ENCODE peak calls at places on chromosomes 5 and 9, in four cellular contexts. One of them, this sample, is unnamed.

GRCh38 chr9:76453785-76454184 is 5.2 kb upstream of the GCNT1 start:
- DNase-seq in CD8-positive, alpha-beta memory T cell: no peak
- DNase-seq in HFF-Myc: no peak
- DNase-seq in lower leg skin: no peak
- DNase-seq in this sample: peak

GRCh38 chr5:39423331-39423751 is 1.4 kb downstream of the DAB2 start:
- DNase-seq in lower leg skin: peak
- DNase-seq in CD8-positive, alpha-beta memory T cell: no peak
- DNase-seq in HFF-Myc: no peak
- DNase-seq in this sample: no peak

GRCh38 chr9:105554042-105554441 is 3.9 kb upstream of the FKTN start:
- DNase-seq in HFF-Myc: no peak
- DNase-seq in CD8-positive, alpha-beta memory T cell: no peak
- DNase-seq in lower leg skin: no peak
- DNase-seq in this sample: no peak

GRCh38 chr9:94703488-94704140 is 22.9 kb upstream of the AOPEP start:
- DNase-seq in HFF-Myc: no peak
- DNase-seq in CD8-positive, alpha-beta memory T cell: no peak
- DNase-seq in lower leg skin: no peak
- DNase-seq in this sample: no peak

GRCh38 chr5:10702040-10702629 is 58.9 kb downstream of the DAP start:
- DNase-seq in CD8-positive, alpha-beta memory T cell: no peak
- DNase-seq in lower leg skin: no peak
- DNase-seq in HFF-Myc: no peak
- DNase-seq in this sample: peak

GRCh38 chr5:173612948-173613347 is 3.5 kb downstream of the BOD1 start:
- DNase-seq in CD8-positive, alpha-beta memory T cell: no peak
- DNase-seq in HFF-Myc: no peak
- DNase-seq in lower leg skin: no peak
- DNase-seq in this sample: no peak

GRCh38 chr5:112779531-112779930 is 41.8 kb downstream of the APC start:
- DNase-seq in CD8-positive, alpha-beta memory T cell: no peak
- DNase-seq in lower leg skin: no peak
- DNase-seq in HFF-Myc: no peak
- DNase-seq in this sample: peak

GRCh38 chr9:117926031-117926655 is 221.9 kb downstream of the TLR4 start:
- DNase-seq in HFF-Myc: no peak
- DNase-seq in lower leg skin: no peak
- DNase-seq in CD8-positive, alpha-beta memory T cell: no peak
- DNase-seq in this sample: no peak

GRCh38 chr5:180639743-180640300 is 9.6 kb downstream of the FLT4 start:
- DNase-seq in HFF-Myc: no peak
- DNase-seq in lower leg skin: no peak
- DNase-seq in CD8-positive, alpha-beta memory T cell: no peak
- DNase-seq in this sample: no peak

GRCh38 chr5:137312060-137312459 is 187.1 kb downstream of the SPOCK1 start:
- DNase-seq in HFF-Myc: no peak
- DNase-seq in CD8-positive, alpha-beta memory T cell: no peak
- DNase-seq in lower leg skin: no peak
- DNase-seq in this sample: no peak

GRCh38 chr5:138337685-138338410 is at the start of gene FAM53C:
- DNase-seq in lower leg skin: peak
- DNase-seq in HFF-Myc: peak
- DNase-seq in CD8-positive, alpha-beta memory T cell: peak
- DNase-seq in this sample: peak

GRCh38 chr5:32827981-32828380 is 116.9 kb downstream of the NPR3 start:
- DNase-seq in HFF-Myc: no peak
- DNase-seq in lower leg skin: no peak
- DNase-seq in CD8-positive, alpha-beta memory T cell: no peak
- DNase-seq in this sample: no peak

GRCh38 chr5:133967715-133968056 is 739 bp downstream of the C5orf15 start:
- DNase-seq in CD8-positive, alpha-beta memory T cell: peak
- DNase-seq in lower leg skin: no peak
- DNase-seq in HFF-Myc: no peak
- DNase-seq in this sample: no peak

GRCh38 chr5:10599828-10600227 is 36.0 kb downstream of the ANKRD33B start:
- DNase-seq in CD8-positive, alpha-beta memory T cell: no peak
- DNase-seq in HFF-Myc: no peak
- DNase-seq in lower leg skin: no peak
- DNase-seq in this sample: peak

GRCh38 chr5:148558892-148559291 is 95.4 kb downstream of the HTR4 start:
- DNase-seq in HFF-Myc: no peak
- DNase-seq in lower leg skin: no peak
- DNase-seq in CD8-positive, alpha-beta memory T cell: no peak
- DNase-seq in this sample: no peak

GRCh38 chr5:56561-57290 is 35.2 kb upstream of the PLEKHG4B start:
- DNase-seq in CD8-positive, alpha-beta memory T cell: no peak
- DNase-seq in lower leg skin: no peak
- DNase-seq in HFF-Myc: peak
- DNase-seq in this sample: no peak

GRCh38 chr5:124986667-124987066 is 240.2 kb upstream of the ZNF608 start:
- DNase-seq in CD8-positive, alpha-beta memory T cell: no peak
- DNase-seq in lower leg skin: no peak
- DNase-seq in HFF-Myc: no peak
- DNase-seq in this sample: no peak

GRCh38 chr5:94689871-94690270 is 71.4 kb downstream of the SLF1 start:
- DNase-seq in HFF-Myc: no peak
- DNase-seq in lower leg skin: no peak
- DNase-seq in CD8-positive, alpha-beta memory T cell: no peak
- DNase-seq in this sample: no peak

GRCh38 chr5:180138976-180139730 is 67.6 kb upstream of the RNF130 start:
- DNase-seq in CD8-positive, alpha-beta memory T cell: no peak
- DNase-seq in HFF-Myc: no peak
- DNase-seq in lower leg skin: peak
- DNase-seq in this sample: no peak

GRCh38 chr5:14118551-14119320 is 24.4 kb upstream of the TRIO start:
- DNase-seq in CD8-positive, alpha-beta memory T cell: no peak
- DNase-seq in HFF-Myc: no peak
- DNase-seq in lower leg skin: no peak
- DNase-seq in this sample: no peak

GRCh38 chr5:135553688-135554462 is 18.1 kb upstream of the NEUROG1 start:
- DNase-seq in HFF-Myc: no peak
- DNase-seq in lower leg skin: no peak
- DNase-seq in CD8-positive, alpha-beta memory T cell: no peak
- DNase-seq in this sample: no peak

GRCh38 chr5:68304421-68305052 is 89.0 kb downstream of the PIK3R1 start:
- DNase-seq in lower leg skin: no peak
- DNase-seq in CD8-positive, alpha-beta memory T cell: no peak
- DNase-seq in HFF-Myc: no peak
- DNase-seq in this sample: no peak

GRCh38 chr5:159451197-159452052 is 121.1 kb upstream of the IL12B start:
- DNase-seq in HFF-Myc: peak
- DNase-seq in lower leg skin: peak
- DNase-seq in CD8-positive, alpha-beta memory T cell: no peak
- DNase-seq in this sample: peak

DNA sequence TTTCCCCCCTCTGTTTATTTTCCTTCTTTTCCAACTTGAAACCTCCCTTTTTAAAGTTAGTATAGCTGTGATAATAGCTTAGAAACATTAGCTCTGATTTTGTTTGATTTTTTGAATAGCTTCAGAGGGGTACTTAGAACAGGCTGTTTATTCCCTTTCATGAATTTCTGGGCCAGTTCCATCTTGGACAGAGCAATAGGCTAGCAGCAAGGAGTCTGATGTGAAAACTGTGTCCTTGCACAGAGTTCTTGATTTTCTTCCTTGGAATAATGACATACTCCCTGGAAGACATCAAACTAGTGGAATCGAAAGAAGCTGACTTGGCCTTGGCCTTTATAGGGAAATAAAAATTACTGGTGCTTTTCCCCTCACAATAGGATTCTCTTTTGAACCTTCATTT is 32.9 kb downstream of the NTRK2 start:
- DNase-seq in CD8-positive, alpha-beta memory T cell: no peak
- DNase-seq in lower leg skin: no peak
- DNase-seq in HFF-Myc: no peak
- DNase-seq in this sample: no peak
- H3K4me3 ChIP-seq in CD8-positive, alpha-beta memory T cell: no peak
- H3K4me3 ChIP-seq in lower leg skin: no peak
- H3K4me3 ChIP-seq in HFF-Myc: no peak
- H3K4me3 ChIP-seq in this sample: no peak

GRCh38 chr9:26229324-26230054 is 551.2 kb upstream of the TUSC1 start:
- DNase-seq in CD8-positive, alpha-beta memory T cell: no peak
- DNase-seq in HFF-Myc: no peak
- DNase-seq in lower leg skin: no peak
- DNase-seq in this sample: no peak

GRCh38 chr9:26228273-26228672 is 550.0 kb upstream of the TUSC1 start:
- DNase-seq in CD8-positive, alpha-beta memory T cell: no peak
- DNase-seq in lower leg skin: no peak
- DNase-seq in HFF-Myc: no peak
- DNase-seq in this sample: no peak
- H3K4me3 ChIP-seq in CD8-positive, alpha-beta memory T cell: no peak
- H3K4me3 ChIP-seq in lower leg skin: no peak
- H3K4me3 ChIP-seq in HFF-Myc: no peak
- H3K4me3 ChIP-seq in this sample: no peak

GRCh38 chr5:77251921-77252320 is 41.4 kb downstream of the PDE8B start:
- DNase-seq in CD8-positive, alpha-beta memory T cell: no peak
- DNase-seq in lower leg skin: no peak
- DNase-seq in HFF-Myc: no peak
- DNase-seq in this sample: no peak
- H3K4me3 ChIP-seq in CD8-positive, alpha-beta memory T cell: no peak
- H3K4me3 ChIP-seq in lower leg skin: no peak
- H3K4me3 ChIP-seq in HFF-Myc: no peak
- H3K4me3 ChIP-seq in this sample: no peak

GRCh38 chr5:151221574-151221973 is 2.3 kb downstream of the CCDC69 start:
- DNase-seq in lower leg skin: no peak
- DNase-seq in CD8-positive, alpha-beta memory T cell: no peak
- DNase-seq in HFF-Myc: no peak
- DNase-seq in this sample: no peak
- H3K4me3 ChIP-seq in lower leg skin: no peak
- H3K4me3 ChIP-seq in CD8-positive, alpha-beta memory T cell: peak
- H3K4me3 ChIP-seq in HFF-Myc: no peak
- H3K4me3 ChIP-seq in this sample: no peak

GRCh38 chr9:78032599-78033457 is 1.2 kb upstream of the GNAQ start:
- DNase-seq in CD8-positive, alpha-beta memory T cell: no peak
- DNase-seq in HFF-Myc: no peak
- DNase-seq in lower leg skin: peak
- DNase-seq in this sample: no peak
- H3K4me3 ChIP-seq in CD8-positive, alpha-beta memory T cell: peak
- H3K4me3 ChIP-seq in HFF-Myc: peak
- H3K4me3 ChIP-seq in lower leg skin: peak
- H3K4me3 ChIP-seq in this sample: peak

GRCh38 chr5:103263054-103263453 is 4.5 kb downstream of the MACIR start:
- DNase-seq in HFF-Myc: no peak
- DNase-seq in lower leg skin: no peak
- DNase-seq in CD8-positive, alpha-beta memory T cell: no peak
- DNase-seq in this sample: no peak
- H3K4me3 ChIP-seq in HFF-Myc: no peak
- H3K4me3 ChIP-seq in lower leg skin: no peak
- H3K4me3 ChIP-seq in CD8-positive, alpha-beta memory T cell: no peak
- H3K4me3 ChIP-seq in this sample: no peak

DNA sequence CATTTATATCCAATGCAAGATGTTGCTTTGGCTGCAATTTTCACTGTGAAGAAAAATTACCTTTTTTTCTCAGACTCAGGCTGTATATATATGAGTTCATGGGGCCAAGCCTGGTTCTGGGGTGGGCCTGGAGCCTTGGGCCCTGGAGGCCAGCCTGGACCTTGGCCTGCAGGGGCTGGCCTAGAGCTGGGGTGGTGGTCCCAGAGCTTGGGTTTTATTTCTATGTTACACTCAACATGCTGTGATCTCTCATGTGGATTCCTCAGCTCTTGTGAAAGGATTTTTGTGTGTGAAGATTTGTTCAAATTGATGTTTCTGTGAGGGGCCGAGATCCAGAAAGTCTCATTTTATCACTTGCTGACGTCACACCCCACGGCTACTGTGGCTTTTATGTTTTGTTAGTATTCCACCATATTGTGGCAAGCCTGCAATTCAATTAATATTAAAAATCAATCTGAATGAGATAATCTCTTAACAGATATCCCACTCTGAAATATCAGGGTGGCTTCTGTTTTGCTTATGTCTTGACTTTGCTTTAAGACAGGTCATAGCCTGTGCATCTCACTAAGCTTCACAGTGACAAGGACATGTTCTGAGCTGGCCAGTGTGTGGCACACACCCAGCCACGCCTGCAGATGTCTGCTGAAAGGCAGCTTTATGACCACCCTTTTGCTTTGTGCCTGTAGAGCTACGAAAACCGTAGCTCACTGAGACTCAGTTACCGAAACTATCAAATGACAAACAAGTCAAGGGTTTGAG is 232.8 kb downstream of the SPATA31A1 start:
- DNase-seq in CD8-positive, alpha-beta memory T cell: no peak
- DNase-seq in HFF-Myc: no peak
- DNase-seq in lower leg skin: no peak
- DNase-seq in this sample: no peak
- H3K4me3 ChIP-seq in CD8-positive, alpha-beta memory T cell: no peak
- H3K4me3 ChIP-seq in HFF-Myc: no peak
- H3K4me3 ChIP-seq in lower leg skin: no peak
- H3K4me3 ChIP-seq in this sample: no peak

This sample was measured in BJ.